ENCODE peak calls at places on chromosomes 12 and 14, in seven cellular contexts. Z is IMR-90, X is neuronal stem cell, F is H9, L is H1, Q is mesenchymal stem cell, B is mesendoderm. J is an unnamed sample.

GRCh38 chr14:93082576-93083001 is 33.1 kb downstream of the ITPK1 start:
- DNase-seq in Q (no peak), L (no peak), B (no peak), F (no peak), Z (no peak), X (no peak), J (no peak)

GRCh38 chr12:121390856-121391255 is 9.1 kb upstream of the RNF34 start:
- DNase-seq in F (no peak), B (no peak), X (no peak), Z (no peak), L (no peak), Q (no peak), J (no peak)

GRCh38 chr12:117015811-117016210 is 83.4 kb downstream of the TESC start:
- DNase-seq in F (no peak), B (no peak), L (no peak), Q (no peak), Z (no peak), X (no peak), J (no peak)

GRCh38 chr14:100733152-100733850 is 6.6 kb downstream of the DLK1 start:
- DNase-seq in Q (no peak), L (no peak), B (no peak), F (no peak), X (no peak), Z (no peak), J (no peak)

GRCh38 chr12:14057895-14058294 is 76.5 kb upstream of the GRIN2B start:
- DNase-seq in F (no peak), B (peak), Z (no peak), L (no peak), Q (no peak), X (no peak), J (no peak)

GRCh38 chr14:98909251-98909944 is 362.6 kb downstream of the BCL11B start:
- DNase-seq in B (no peak), F (no peak), Z (no peak), L (no peak), Q (no peak), X (no peak), J (no peak)

GRCh38 chr14:100988011-100988410 is 84.5 kb upstream of the RTL1 start:
- DNase-seq in F (no peak), Q (no peak), B (no peak), Z (peak), L (no peak), X (no peak), J (no peak)

GRCh38 chr12:62998454-62998853 is 63.5 kb upstream of the PPM1H start:
- DNase-seq in X (no peak), F (no peak), B (peak), Q (no peak), Z (no peak), L (no peak), J (no peak)

GRCh38 chr12:69844836-69845235 is 19.8 kb downstream of the MYRFL start:
- DNase-seq in Q (no peak), F (no peak), Z (no peak), B (no peak), X (no peak), L (no peak), J (no peak)

GRCh38 chr12:69897744-69898143 is 72.7 kb downstream of the MYRFL start:
- DNase-seq in B (peak), Z (peak), X (no peak), Q (peak), F (peak), L (no peak), J (peak)

GRCh38 chr12:49043856-49044258 is 16.7 kb downstream of the KMT2D start:
- DNase-seq in F (peak), L (peak), X (peak), B (peak), Z (peak), Q (peak), J (peak)

GRCh38 chr14:100078997-100079561 is 13.9 kb downstream of the EVL start:
- DNase-seq in Z (peak), B (peak), X (no peak), L (peak), Q (peak), F (peak), J (no peak)

GRCh38 chr12:112939761-112940357 is 1.6 kb downstream of the OAS3 start:
- DNase-seq in Z (no peak), B (no peak), Q (no peak), X (no peak), F (no peak), L (no peak), J (no peak)

GRCh38 chr12:29241821-29242591 is 92.9 kb downstream of the FAR2 start:
- DNase-seq in B (peak), Z (peak), X (peak), Q (peak), L (no peak), F (no peak), J (peak)

GRCh38 chr12:62813031-62813829 is 121.7 kb downstream of the PPM1H start:
- DNase-seq in Z (peak), Q (peak), B (peak), L (peak), X (peak), F (peak), J (peak)

GRCh38 chr12:92010368-92010767 is 135.3 kb downstream of the BTG1 start:
- DNase-seq in B (no peak), L (no peak), X (no peak), Q (no peak), Z (no peak), F (no peak), J (no peak)

GRCh38 chr14:103391048-103391447 is 5.8 kb downstream of the MARK3 start:
- DNase-seq in Z (peak), X (no peak), Q (peak), F (no peak), L (no peak), B (peak), J (peak)

GRCh38 chr14:105911006-105911847 is 384.8 kb downstream of the TMEM121 start:
- DNase-seq in X (no peak), Z (no peak), F (no peak), B (no peak), L (no peak), Q (no peak), J (no peak)

GRCh38 chr14:53218161-53218560 is 65.0 kb upstream of the DDHD1 start:
- DNase-seq in Z (no peak), F (no peak), Q (peak), X (no peak), L (no peak), B (peak), J (no peak)

GRCh38 chr14:70602254-70602653 is 1.8 kb upstream of the MED6 start:
- DNase-seq in F (no peak), L (no peak), B (no peak), Z (no peak), Q (no peak), X (no peak), J (no peak)

GRCh38 chr12:14886271-14886670 is 617 bp upstream of the MGP start:
- DNase-seq in B (no peak), Z (no peak), F (no peak), X (no peak), Q (no peak), L (no peak), J (peak)

GRCh38 chr14:57921377-57921776 is 55.5 kb upstream of the SLC35F4 start:
- DNase-seq in B (no peak), Z (no peak), L (no peak), Q (no peak), X (no peak), F (no peak), J (no peak)

GRCh38 chr12:45125997-45126396 is 75.1 kb upstream of the DBX2 start:
- DNase-seq in X (no peak), Z (no peak), L (no peak), B (no peak), Q (no peak), F (no peak), J (peak)

GRCh38 chr12:93784339-93785086 is 107.3 kb downstream of the CRADD start:
- DNase-seq in Z (peak), B (peak), L (no peak), Q (peak), X (no peak), F (no peak), J (peak)

GRCh38 chr12:79964100-79964627 is 29.3 kb upstream of the PPP1R12A start:
- DNase-seq in Q (no peak), L (no peak), Z (no peak), X (no peak), F (no peak), B (peak), J (no peak)

GRCh38 chr12:538731-539539 is 79.2 kb downstream of the B4GALNT3 start:
- DNase-seq in X (no peak), L (no peak), B (no peak), Q (peak), Z (peak), F (no peak), J (no peak)

GRCh38 chr12:104064842-104065441 is 611 bp downstream of the HCFC2 start:
- DNase-seq in X (peak), F (no peak), L (no peak), B (peak), Z (no peak), Q (peak), J (peak)

GRCh38 chr14:73633517-73634332 is 11.1 kb upstream of the DNAL1 start:
- DNase-seq in F (peak), Z (peak), X (peak), B (peak), L (peak), Q (peak), J (peak)

GRCh38 chr12:5417500-5417899 is 14.4 kb upstream of the NTF3 start:
- DNase-seq in Q (no peak), B (no peak), F (no peak), L (no peak), Z (peak), X (no peak), J (no peak)

DNA sequence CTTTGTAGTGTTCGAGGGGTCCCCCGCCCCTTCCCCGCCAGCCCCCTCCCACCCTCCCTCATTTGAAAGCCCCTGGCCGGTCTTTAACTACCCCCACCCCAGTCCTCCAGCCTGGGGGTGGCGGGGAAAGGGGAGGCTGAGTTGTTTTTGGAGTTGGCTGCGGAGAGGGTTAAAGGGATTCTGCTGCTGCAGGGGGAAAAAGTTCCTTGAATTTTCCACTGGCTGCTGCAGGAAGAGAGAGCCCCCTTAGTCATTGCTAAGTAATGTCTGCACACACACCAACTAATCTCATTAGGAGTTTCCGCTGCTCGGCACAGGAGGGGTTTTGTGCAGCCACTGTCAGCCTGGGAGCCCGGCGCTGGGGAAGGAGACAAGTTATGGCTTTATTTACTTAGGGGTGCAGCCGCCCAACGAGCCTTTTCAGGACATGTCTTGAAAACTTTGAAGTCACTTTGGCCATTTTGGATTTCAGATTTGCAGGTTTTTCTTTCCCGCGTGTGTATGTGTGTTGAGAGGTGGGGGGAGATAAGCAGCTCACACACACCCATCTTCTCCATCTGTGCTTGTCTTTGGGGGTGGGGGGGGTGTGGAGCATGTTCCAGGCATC is 1.8 kb downstream of the ELK3 start:
- DNase-seq in B (peak), X (no peak), Q (peak), F (peak), L (no peak), Z (peak), J (no peak)
- H3K27ac ChIP-seq in B (peak), X (no peak), Q (peak), F (no peak), L (no peak), Z (peak), J (peak)

GRCh38 chr14:36451346-36452065 is 68.5 kb downstream of the NKX2-1 start:
- DNase-seq in L (no peak), Q (no peak), F (no peak), Z (no peak), X (no peak), B (no peak), J (no peak)

GRCh38 chr14:36452850-36453249 is 67.2 kb downstream of the NKX2-1 start:
- DNase-seq in B (no peak), F (no peak), X (no peak), Q (no peak), Z (no peak), L (no peak), J (no peak)

GRCh38 chr14:36454599-36455240 is 65.3 kb downstream of the NKX2-1 start:
- DNase-seq in L (no peak), Q (no peak), Z (no peak), B (no peak), F (no peak), X (peak), J (no peak)

GRCh38 chr14:36450550-36450949 is 69.5 kb downstream of the NKX2-1 start:
- DNase-seq in F (no peak), X (no peak), Q (no peak), L (no peak), Z (no peak), B (peak), J (no peak)

DNA sequence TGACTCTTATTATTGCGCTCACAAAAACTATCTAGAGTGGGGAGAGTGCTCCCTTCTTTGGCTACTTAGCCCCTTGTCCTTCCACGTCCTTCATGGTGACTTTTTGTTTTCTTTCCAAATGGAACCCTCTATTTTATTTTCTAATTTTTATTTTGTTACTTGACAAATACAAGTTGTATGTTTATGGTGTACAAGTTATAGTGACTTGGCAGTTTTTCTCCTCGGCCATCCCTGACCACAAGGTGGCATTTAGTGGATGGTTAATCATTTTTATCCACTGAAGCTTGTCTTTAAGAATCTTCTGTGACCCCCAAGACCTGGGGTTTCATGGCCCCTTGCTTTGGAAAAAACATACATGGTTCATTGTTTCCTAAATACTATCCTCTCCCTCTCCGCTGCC is 70.1 kb downstream of the NKX2-1 start:
- DNase-seq in Q (no peak), X (no peak), L (no peak), F (no peak), Z (no peak), B (no peak), J (no peak)
- H2AK5ac ChIP-seq in Q (no peak), X (no peak), L (no peak), F (no peak), Z (no peak), B (no peak), J (no peak)

DNA sequence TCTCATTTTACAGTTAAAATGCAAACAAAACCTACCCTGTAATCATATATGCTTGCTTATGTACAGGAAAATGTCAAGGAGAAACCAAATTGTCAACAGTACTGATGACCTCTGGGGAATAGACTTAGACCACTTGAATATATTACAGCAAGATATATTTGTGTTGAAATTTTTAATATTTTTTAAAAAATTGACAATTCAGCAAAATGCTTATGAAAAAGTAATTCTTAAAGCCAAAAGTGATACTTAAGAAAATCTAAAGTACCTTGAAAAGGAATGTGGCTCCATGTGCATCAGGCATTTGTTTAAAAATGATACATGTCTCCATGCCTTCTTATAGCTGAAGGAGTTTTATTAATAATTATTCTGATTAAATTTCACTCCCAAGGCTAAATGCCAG is 49.2 kb downstream of the PTPN21 start:
- DNase-seq in F (no peak), Q (no peak), L (no peak), Z (no peak), X (no peak), B (no peak), J (no peak)
- H2BK120ac ChIP-seq in F (no peak), Q (no peak), L (no peak), Z (no peak), X (no peak), B (no peak), J (no peak)

GRCh38 chr12:50186667-50187066 is 19.5 kb upstream of the CERS5 start:
- DNase-seq in Z (peak), Q (no peak), X (no peak), F (no peak), L (no peak), B (no peak), J (peak)

GRCh38 chr12:50187084-50187900 is 20.1 kb upstream of the CERS5 start:
- DNase-seq in B (no peak), F (no peak), L (no peak), Z (peak), Q (peak), X (no peak), J (peak)

GRCh38 chr12:50184261-50184660 is 17.1 kb upstream of the CERS5 start:
- DNase-seq in Z (no peak), L (no peak), X (no peak), B (no peak), Q (no peak), F (no peak), J (no peak)

GRCh38 chr12:50185496-50185895 is 18.3 kb upstream of the CERS5 start:
- DNase-seq in X (no peak), F (no peak), B (no peak), Z (no peak), Q (no peak), L (no peak), J (no peak)

DNA sequence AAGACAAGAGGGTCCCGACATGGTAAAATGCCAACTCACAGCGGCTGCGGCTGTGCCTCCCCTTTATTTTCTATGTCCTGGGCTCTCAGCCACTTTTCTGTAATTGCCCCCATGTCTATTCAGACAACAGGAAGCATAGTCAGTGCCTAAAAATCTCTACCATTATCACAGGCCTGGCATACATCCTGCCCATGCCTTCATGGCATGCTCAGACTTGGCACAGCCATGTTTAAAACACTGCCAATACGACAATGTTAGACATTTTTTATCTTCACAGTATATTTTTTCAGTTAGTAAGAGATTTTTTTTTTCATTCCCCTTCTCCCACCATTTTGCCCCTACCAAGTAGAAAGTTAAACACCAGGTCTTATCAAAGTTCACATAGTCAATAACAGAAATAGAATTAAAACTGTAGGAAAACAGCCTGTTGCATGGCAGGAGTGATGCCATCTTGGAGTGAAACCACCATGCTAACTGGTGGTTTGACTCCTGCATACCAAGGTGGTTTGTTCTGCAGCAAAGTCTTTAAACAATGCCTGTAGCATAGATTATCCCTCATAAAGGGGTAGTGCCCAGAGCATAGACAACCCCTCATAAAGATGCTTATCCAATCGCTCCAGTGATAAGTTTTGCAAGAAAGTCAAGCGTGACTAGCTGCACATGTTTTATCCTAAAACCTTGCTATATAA is 18.9 kb upstream of the CERS5 start:
- DNase-seq in Z (peak), F (no peak), Q (no peak), X (no peak), B (no peak), L (no peak), J (no peak)
- H3K27ac ChIP-seq in Z (peak), F (no peak), Q (peak), X (no peak), B (no peak), L (no peak), J (peak)

J was measured in trophoblast cell.